ENCODE peak calls at places on chromosome 7, in eight cellular contexts. W, O, J, L, C, S, E and R are unnamed samples.

GRCh38 chr7:22799633-22800032 is 23.0 kb downstream of the TOMM7 start:
- DNase-seq in W (no peak), O (peak; percentile 26), J (no peak), L (no peak), C (peak; percentile 49), S (no peak), E (no peak), R (no peak)

GRCh38 chr7:83149466-83149865 is 13.2 kb downstream of the PCLO start:
- DNase-seq in W (no peak), O (no peak), J (no peak), L (no peak), C (peak; percentile 9), S (no peak), E (no peak), R (peak; percentile 16)

GRCh38 chr7:105594034-105594433 is 12.7 kb upstream of the EFCAB10 start:
- DNase-seq in W (no peak), O (no peak), J (no peak), L (no peak), C (peak; percentile 40), S (no peak), E (no peak), R (no peak)

GRCh38 chr7:33054261-33054964 is 8.2 kb downstream of the NT5C3A start:
- DNase-seq in W (no peak), O (no peak), J (no peak), L (no peak), C (peak; percentile 36), S (no peak), E (no peak), R (no peak)

GRCh38 chr7:6507906-6508305 is 43.4 kb downstream of the GRID2IP start:
- DNase-seq in W (no peak), O (no peak), J (no peak), L (no peak), C (no peak), S (no peak), E (no peak), R (no peak)

GRCh38 chr7:19026888-19027287 is 90.5 kb downstream of the TWIST1 start:
- DNase-seq in W (no peak), O (no peak), J (no peak), L (no peak), C (peak; percentile 23), S (no peak), E (no peak), R (no peak)

GRCh38 chr7:84913731-84914130 is 273.1 kb downstream of the SEMA3D start:
- DNase-seq in W (no peak), O (no peak), J (no peak), L (no peak), C (peak; percentile 66), S (no peak), E (no peak), R (no peak)

GRCh38 chr7:140557809-140558518 is 78.7 kb upstream of the MKRN1 start:
- DNase-seq in W (no peak), O (no peak), J (no peak), L (no peak), C (peak; percentile 66), S (no peak), E (no peak), R (no peak)

GRCh38 chr7:5752663-5753062 is 28.8 kb downstream of the RNF216 start:
- DNase-seq in W (no peak), O (no peak), J (no peak), L (no peak), C (no peak), S (no peak), E (no peak), R (no peak)

GRCh38 chr7:121107923-121108498 is 119.5 kb downstream of the CPED1 start:
- DNase-seq in W (no peak), O (peak; percentile 56), J (no peak), L (no peak), C (peak; percentile 87), S (no peak), E (no peak), R (peak; percentile 57)

GRCh38 chr7:148972360-148972759 is 55.9 kb downstream of the PDIA4 start:
- DNase-seq in W (no peak), O (no peak), J (no peak), L (no peak), C (no peak), S (no peak), E (no peak), R (no peak)

GRCh38 chr7:50595538-50596102 is 30.4 kb upstream of the DDC start:
- DNase-seq in W (peak; percentile 63), O (peak; percentile 78), J (peak; percentile 57), L (peak; percentile 3), C (peak; percentile 52), S (no peak), E (no peak), R (peak; percentile 31)

GRCh38 chr7:81414411-81414810 is 355.4 kb downstream of the HGF start:
- DNase-seq in W (no peak), O (peak; percentile 45), J (no peak), L (no peak), C (peak; percentile 75), S (no peak), E (no peak), R (no peak)

GRCh38 chr7:129845972-129846327 is 106.8 kb downstream of the UBE2H start:
- DNase-seq in W (no peak), O (peak; percentile 33), J (no peak), L (peak; percentile 54), C (peak; percentile 75), S (no peak), E (no peak), R (peak; percentile 80)

GRCh38 chr7:55185941-55186609 is 167.3 kb downstream of the EGFR start:
- DNase-seq in W (no peak), O (peak; percentile 85), J (peak; percentile 67), L (peak; percentile 76), C (peak; percentile 97), S (no peak), E (no peak), R (peak; percentile 54)

GRCh38 chr7:76997381-76998262 is 34.5 kb downstream of the SPDYE17 start:
- DNase-seq in W (no peak), O (no peak), J (no peak), L (no peak), C (no peak), S (peak; percentile 64), E (no peak), R (no peak)

GRCh38 chr7:33040803-33041516 is 21.6 kb downstream of the NT5C3A start:
- DNase-seq in W (no peak), O (peak; percentile 68), J (peak; percentile 91), L (no peak), C (peak; percentile 86), S (no peak), E (no peak), R (no peak)

GRCh38 chr7:742791-743190 is 15.7 kb upstream of the PRKAR1B start:
- DNase-seq in W (no peak), O (no peak), J (no peak), L (no peak), C (no peak), S (peak; percentile 32), E (no peak), R (no peak)

GRCh38 chr7:587769-588168 is 68.1 kb upstream of the PDGFA start:
- DNase-seq in W (no peak), O (no peak), J (no peak), L (peak; percentile 3), C (no peak), S (peak; percentile 88), E (no peak), R (no peak)

GRCh38 chr7:68892211-68892610 is 706.1 kb upstream of the AUTS2 start:
- DNase-seq in W (no peak), O (peak; percentile 43), J (peak; percentile 60), L (no peak), C (no peak), S (no peak), E (no peak), R (no peak)

GRCh38 chr7:158252837-158253669 is 334.6 kb downstream of the PTPRN2 start:
- DNase-seq in W (no peak), O (no peak), J (peak; percentile 36), L (no peak), C (no peak), S (no peak), E (no peak), R (no peak)

GRCh38 chr7:34100661-34101060 is 195.3 kb downstream of the BMPER start:
- DNase-seq in W (no peak), O (no peak), J (no peak), L (no peak), C (no peak), S (no peak), E (no peak), R (no peak)
- TF ChIP-seq CTCF in W (no peak), O (no peak), J (no peak), L (no peak), C (no peak), S (no peak), E (no peak), R (no peak)

DNA sequence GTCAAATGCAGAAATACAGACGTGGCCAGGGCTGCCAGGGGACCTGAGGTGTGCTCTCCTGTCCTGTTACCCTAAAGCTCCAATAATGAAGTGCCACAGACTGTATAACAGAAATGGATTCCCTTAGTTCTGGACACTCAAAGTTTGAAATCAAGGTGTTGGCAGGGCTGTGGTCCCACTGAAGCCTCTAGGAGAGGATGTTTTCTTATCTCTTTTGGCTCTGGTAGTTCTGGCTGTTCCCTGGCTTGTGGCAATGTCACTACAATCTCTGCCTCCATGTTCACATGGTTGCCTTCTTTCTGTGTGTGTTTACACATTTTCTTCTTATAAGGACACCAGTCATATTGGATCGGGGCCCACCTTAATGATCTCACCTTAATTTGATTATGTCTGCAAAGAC is 15.3 kb upstream of the EEPD1 start:
- DNase-seq in W (no peak), O (no peak), J (no peak), L (no peak), C (no peak), S (no peak), E (no peak), R (no peak)
- H3K4me3 ChIP-seq in W (no peak overlapping the region), O (no peak overlapping the region), J (no peak overlapping the region), L (no peak overlapping the region), C (no peak overlapping the region), S (no peak overlapping the region), E (no peak overlapping the region), R (no peak overlapping the region)

GRCh38 chr7:151809864-151810170 is 67.1 kb downstream of the PRKAG2 start:
- DNase-seq in W (no peak), O (no peak), J (no peak), L (no peak), C (no peak), S (no peak), E (no peak), R (no peak)
- TF ChIP-seq CTCF in W (no peak), O (no peak), J (no peak), L (no peak), C (no peak), S (no peak), E (no peak), R (no peak)

DNA sequence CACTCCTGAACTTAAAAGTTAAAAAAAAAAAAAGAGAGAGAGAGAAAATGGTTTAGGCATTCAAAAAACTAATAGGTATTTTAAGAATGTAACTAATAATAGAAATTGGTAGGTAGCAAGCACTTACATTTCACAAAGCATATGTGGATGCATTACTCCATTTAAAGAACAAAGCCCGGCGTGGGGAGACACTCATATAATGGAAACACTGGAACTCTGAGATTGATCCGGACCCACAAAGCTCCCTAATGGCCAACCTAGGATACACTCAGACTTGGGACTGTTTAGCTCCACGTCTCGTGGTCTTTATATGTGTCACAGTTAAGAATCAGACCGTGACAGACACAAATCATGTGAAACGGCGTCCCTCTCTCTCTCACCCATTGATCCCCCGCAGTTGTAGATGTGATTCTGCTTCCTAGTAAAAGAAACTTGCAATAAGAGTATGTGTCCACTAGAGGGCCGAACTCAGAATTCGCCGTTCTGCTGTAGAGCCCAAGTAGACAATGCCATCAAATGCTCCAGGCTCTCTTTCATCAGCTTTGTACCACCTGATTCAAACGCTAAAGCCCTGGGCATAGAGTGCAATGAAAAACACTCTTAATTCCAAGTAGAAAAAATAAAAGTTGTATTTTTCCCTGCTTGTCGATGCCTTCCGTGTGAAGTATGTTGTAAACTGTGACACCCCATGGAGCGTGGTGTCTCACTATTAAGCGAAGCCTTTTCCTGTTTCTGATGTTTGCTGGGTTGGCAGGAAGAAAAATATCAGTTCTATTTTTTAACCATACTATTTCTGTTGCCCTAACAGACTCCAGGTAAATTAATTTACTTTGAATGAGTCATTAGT is 429.0 kb upstream of the MTPN start:
- DNase-seq in W (no peak), O (peak; percentile 53), J (no peak), L (peak; percentile 36), C (peak; percentile 60), S (no peak), E (no peak), R (peak; percentile 51)
- H3K4me3 ChIP-seq in W (no peak overlapping the region), O (no peak overlapping the region), J (no peak overlapping the region), L (no peak overlapping the region), C (no peak overlapping the region), S (no peak overlapping the region), E (peak overlapping the region; percentile 24), R (peak overlapping the region; percentile 12)